ENCODE peak calls at places on chromosome 2, in seven cellular contexts. R is HCT116; F is stimulated activated CD4-positive, alpha-beta T cell treated with anti-CD3 and anti-CD28 coated beads, Interleukin-4, amount 100 ng/mL, for 4 hours; A is NCI-H1092; G is T47D; Q is CD4-positive, CD25-positive, alpha-beta regulatory T cell; U is AG09309. N is an unnamed sample.

GRCh38 chr2:218438601-218439000 is 19.7 kb downstream of the VIL1 start:
- DNase-seq in Q (no peak), G (no peak), R (no peak), U (no peak), F (no peak), A (no peak), N (no peak)

GRCh38 chr2:44295113-44295512 is 19.8 kb downstream of the SLC3A1 start:
- DNase-seq in U (no peak), Q (no peak), A (no peak), R (no peak), F (no peak), G (no peak), N (no peak)

GRCh38 chr2:35468271-35468670 is 887.3 kb upstream of the CRIM1 start:
- DNase-seq in U (no peak), G (no peak), F (no peak), Q (no peak), A (no peak), R (no peak), N (no peak)

GRCh38 chr2:113890253-113891235 is 655 bp downstream of the ACTR3 start:
- DNase-seq in F (peak; percentile 56), Q (peak; percentile 91), U (no peak), G (no peak), R (peak; percentile 41), A (peak; percentile 9), N (peak; percentile 70)

GRCh38 chr2:47488870-47489584 is 86.1 kb downstream of the MSH2 start:
- DNase-seq in G (no peak), R (peak; percentile 32), U (peak; percentile 63), A (no peak), F (no peak), Q (no peak), N (no peak)

GRCh38 chr2:241082338-241083090 is 19.6 kb downstream of the MTERF4 start:
- DNase-seq in F (no peak), G (no peak), A (no peak), U (no peak), Q (no peak), R (no peak), N (no peak)

GRCh38 chr2:208466133-208466919 is 59.7 kb downstream of the PTH2R start:
- DNase-seq in Q (peak; percentile 21), A (peak; percentile 79), G (peak; percentile 12), F (no peak), R (peak; percentile 44), U (no peak), N (no peak)

GRCh38 chr2:121472465-121472993 is 58.2 kb upstream of the RNU4ATAC start:
- DNase-seq in U (no peak), F (no peak), R (no peak), G (no peak), Q (peak; percentile 57), A (no peak), N (no peak)

GRCh38 chr2:108417254-108417653 is 31.8 kb upstream of the GCC2 start:
- DNase-seq in G (no peak), U (no peak), F (no peak), A (no peak), R (peak; percentile 41), Q (peak; percentile 7), N (peak; percentile 13)

GRCh38 chr2:7180641-7181370 is 263.6 kb downstream of the RNF144A start:
- DNase-seq in R (no peak), F (no peak), Q (no peak), A (no peak), G (no peak), U (no peak), N (no peak)

GRCh38 chr2:36352024-36352398 is 3.6 kb upstream of the CRIM1 start:
- DNase-seq in Q (peak; percentile 40), A (no peak), F (no peak), U (no peak), G (no peak), R (peak; percentile 65), N (no peak)